ENCODE peak calls at places on chromosomes 13 and 19, in eight cellular contexts. One of them, this sample, is unnamed.

GRCh38 chr19:18159810-18160209 is 6.8 kb downstream of the PIK3R2 start:
- DNase-seq in Peyer's patch: no peak
- DNase-seq in cardiac fibroblast: no peak
- DNase-seq in astrocyte: no peak
- DNase-seq in brain microvascular endothelial cell: no peak
- DNase-seq in tibial artery: no peak
- DNase-seq in GM12865: no peak
- DNase-seq in foreskin fibroblast: no peak
- DNase-seq in this sample: no peak

GRCh38 chr19:53158119-53158656 is 665 bp downstream of the ZNF347 start:
- DNase-seq in Peyer's patch: peak
- DNase-seq in cardiac fibroblast: peak
- DNase-seq in astrocyte: peak
- DNase-seq in brain microvascular endothelial cell: no peak
- DNase-seq in tibial artery: peak
- DNase-seq in GM12865: peak
- DNase-seq in foreskin fibroblast: peak
- DNase-seq in this sample: peak

GRCh38 chr13:35874704-35875103 is 256.5 kb downstream of the DCLK1 start:
- DNase-seq in Peyer's patch: no peak
- DNase-seq in cardiac fibroblast: no peak
- DNase-seq in astrocyte: no peak
- DNase-seq in brain microvascular endothelial cell: no peak
- DNase-seq in tibial artery: no peak
- DNase-seq in GM12865: no peak
- DNase-seq in foreskin fibroblast: no peak
- DNase-seq in this sample: no peak

GRCh38 chr19:49272204-49272603 is 52.8 kb downstream of the SLC6A16 start:
- DNase-seq in Peyer's patch: no peak
- DNase-seq in cardiac fibroblast: peak
- DNase-seq in astrocyte: peak
- DNase-seq in brain microvascular endothelial cell: peak
- DNase-seq in tibial artery: no peak
- DNase-seq in GM12865: no peak
- DNase-seq in foreskin fibroblast: no peak
- DNase-seq in this sample: no peak

GRCh38 chr19:2998642-2999041 is 21.3 kb downstream of the TLE6 start:
- DNase-seq in Peyer's patch: no peak
- DNase-seq in cardiac fibroblast: no peak
- DNase-seq in astrocyte: no peak
- DNase-seq in brain microvascular endothelial cell: no peak
- DNase-seq in tibial artery: no peak
- DNase-seq in GM12865: no peak
- DNase-seq in foreskin fibroblast: no peak
- DNase-seq in this sample: no peak

GRCh38 chr13:68808456-68808855 is 1299.2 kb upstream of the ATXN8OS start:
- DNase-seq in Peyer's patch: no peak
- DNase-seq in cardiac fibroblast: no peak
- DNase-seq in astrocyte: peak
- DNase-seq in brain microvascular endothelial cell: no peak
- DNase-seq in tibial artery: no peak
- DNase-seq in GM12865: no peak
- DNase-seq in foreskin fibroblast: no peak
- DNase-seq in this sample: no peak

GRCh38 chr19:45542234-45542668 is 35.0 kb downstream of the VASP start:
- DNase-seq in Peyer's patch: no peak
- DNase-seq in cardiac fibroblast: no peak
- DNase-seq in astrocyte: no peak
- DNase-seq in brain microvascular endothelial cell: no peak
- DNase-seq in tibial artery: no peak
- DNase-seq in GM12865: no peak
- DNase-seq in foreskin fibroblast: no peak
- DNase-seq in this sample: no peak

GRCh38 chr19:10912619-10913018 is 15.8 kb downstream of the YIPF2 start:
- DNase-seq in Peyer's patch: no peak
- DNase-seq in cardiac fibroblast: no peak
- DNase-seq in astrocyte: no peak
- DNase-seq in brain microvascular endothelial cell: no peak
- DNase-seq in tibial artery: no peak
- DNase-seq in GM12865: no peak
- DNase-seq in foreskin fibroblast: no peak
- DNase-seq in this sample: no peak

GRCh38 chr13:32731576-32731975 is 145.3 kb downstream of the PDS5B start:
- DNase-seq in Peyer's patch: no peak
- DNase-seq in cardiac fibroblast: peak
- DNase-seq in astrocyte: peak
- DNase-seq in brain microvascular endothelial cell: peak
- DNase-seq in tibial artery: no peak
- DNase-seq in GM12865: no peak
- DNase-seq in foreskin fibroblast: peak
- DNase-seq in this sample: no peak

GRCh38 chr19:45601524-45602522 is at the start of gene GPR4:
- DNase-seq in Peyer's patch: no peak
- DNase-seq in cardiac fibroblast: no peak
- DNase-seq in astrocyte: no peak
- DNase-seq in brain microvascular endothelial cell: no peak
- DNase-seq in tibial artery: no peak
- DNase-seq in GM12865: no peak
- DNase-seq in foreskin fibroblast: no peak
- DNase-seq in this sample: no peak

GRCh38 chr13:75628811-75629210 is 7.3 kb upstream of the LMO7 start:
- DNase-seq in Peyer's patch: no peak
- DNase-seq in cardiac fibroblast: no peak
- DNase-seq in astrocyte: no peak
- DNase-seq in brain microvascular endothelial cell: no peak
- DNase-seq in tibial artery: no peak
- DNase-seq in GM12865: no peak
- DNase-seq in foreskin fibroblast: no peak
- DNase-seq in this sample: no peak

GRCh38 chr13:33089311-33089710 is 73.1 kb downstream of the KL start:
- DNase-seq in Peyer's patch: no peak
- DNase-seq in cardiac fibroblast: no peak
- DNase-seq in astrocyte: no peak
- DNase-seq in brain microvascular endothelial cell: no peak
- DNase-seq in tibial artery: no peak
- DNase-seq in GM12865: no peak
- DNase-seq in foreskin fibroblast: no peak
- DNase-seq in this sample: no peak

GRCh38 chr13:76231522-76232167 is 595.5 kb downstream of the LMO7 start:
- DNase-seq in Peyer's patch: no peak
- DNase-seq in cardiac fibroblast: no peak
- DNase-seq in astrocyte: no peak
- DNase-seq in brain microvascular endothelial cell: no peak
- DNase-seq in tibial artery: no peak
- DNase-seq in GM12865: no peak
- DNase-seq in foreskin fibroblast: no peak
- DNase-seq in this sample: no peak

GRCh38 chr13:99407906-99408702 is 93.2 kb upstream of the TM9SF2 start:
- DNase-seq in Peyer's patch: no peak
- DNase-seq in cardiac fibroblast: no peak
- DNase-seq in astrocyte: no peak
- DNase-seq in brain microvascular endothelial cell: no peak
- DNase-seq in tibial artery: peak
- DNase-seq in GM12865: no peak
- DNase-seq in foreskin fibroblast: no peak
- DNase-seq in this sample: no peak

GRCh38 chr13:27290715-27291114 is 20.1 kb downstream of the RASL11A start:
- DNase-seq in Peyer's patch: no peak
- DNase-seq in cardiac fibroblast: no peak
- DNase-seq in astrocyte: no peak
- DNase-seq in brain microvascular endothelial cell: no peak
- DNase-seq in tibial artery: no peak
- DNase-seq in GM12865: no peak
- DNase-seq in foreskin fibroblast: no peak
- DNase-seq in this sample: no peak

GRCh38 chr19:15457701-15458484 is 6.5 kb downstream of the RASAL3 start:
- DNase-seq in Peyer's patch: no peak
- DNase-seq in cardiac fibroblast: peak
- DNase-seq in astrocyte: no peak
- DNase-seq in brain microvascular endothelial cell: no peak
- DNase-seq in tibial artery: no peak
- DNase-seq in GM12865: no peak
- DNase-seq in foreskin fibroblast: no peak
- DNase-seq in this sample: no peak

GRCh38 chr19:5154129-5154798 is 185.4 kb downstream of the KDM4B start:
- DNase-seq in Peyer's patch: peak
- DNase-seq in cardiac fibroblast: peak
- DNase-seq in astrocyte: no peak
- DNase-seq in brain microvascular endothelial cell: no peak
- DNase-seq in tibial artery: peak
- DNase-seq in GM12865: peak
- DNase-seq in foreskin fibroblast: no peak
- DNase-seq in this sample: peak

DNA sequence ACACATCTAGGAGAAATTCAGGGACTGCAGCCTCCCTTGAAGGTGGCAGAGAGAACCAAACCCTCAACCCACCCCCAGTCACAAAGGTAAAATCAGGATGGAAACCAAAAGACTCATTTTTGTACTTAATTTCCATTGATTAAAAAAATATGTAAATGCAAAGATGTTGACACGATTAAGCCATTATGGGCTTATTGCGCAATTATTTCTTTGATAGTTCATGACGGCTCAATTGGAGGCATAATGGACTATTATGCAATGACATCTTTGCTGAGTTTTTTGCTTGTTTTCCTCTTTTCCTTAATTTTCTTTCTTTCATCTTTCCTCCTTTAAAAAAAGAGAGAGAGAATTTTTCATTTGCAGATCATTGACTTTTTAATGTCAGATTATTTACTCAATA is 482.2 kb upstream of the TSHZ3 start:
- DNase-seq in Peyer's patch: no peak
- DNase-seq in cardiac fibroblast: no peak
- DNase-seq in astrocyte: no peak
- DNase-seq in brain microvascular endothelial cell: no peak
- DNase-seq in tibial artery: no peak
- DNase-seq in GM12865: no peak
- DNase-seq in foreskin fibroblast: no peak
- DNase-seq in this sample: no peak
- H3K4me3 ChIP-seq in Peyer's patch: no peak
- H3K4me3 ChIP-seq in cardiac fibroblast: no peak
- H3K4me3 ChIP-seq in astrocyte: no peak
- H3K4me3 ChIP-seq in brain microvascular endothelial cell: no peak
- H3K4me3 ChIP-seq in tibial artery: no peak
- H3K4me3 ChIP-seq in GM12865: no peak
- H3K4me3 ChIP-seq in foreskin fibroblast: no peak
- H3K4me3 ChIP-seq in this sample: no peak

DNA sequence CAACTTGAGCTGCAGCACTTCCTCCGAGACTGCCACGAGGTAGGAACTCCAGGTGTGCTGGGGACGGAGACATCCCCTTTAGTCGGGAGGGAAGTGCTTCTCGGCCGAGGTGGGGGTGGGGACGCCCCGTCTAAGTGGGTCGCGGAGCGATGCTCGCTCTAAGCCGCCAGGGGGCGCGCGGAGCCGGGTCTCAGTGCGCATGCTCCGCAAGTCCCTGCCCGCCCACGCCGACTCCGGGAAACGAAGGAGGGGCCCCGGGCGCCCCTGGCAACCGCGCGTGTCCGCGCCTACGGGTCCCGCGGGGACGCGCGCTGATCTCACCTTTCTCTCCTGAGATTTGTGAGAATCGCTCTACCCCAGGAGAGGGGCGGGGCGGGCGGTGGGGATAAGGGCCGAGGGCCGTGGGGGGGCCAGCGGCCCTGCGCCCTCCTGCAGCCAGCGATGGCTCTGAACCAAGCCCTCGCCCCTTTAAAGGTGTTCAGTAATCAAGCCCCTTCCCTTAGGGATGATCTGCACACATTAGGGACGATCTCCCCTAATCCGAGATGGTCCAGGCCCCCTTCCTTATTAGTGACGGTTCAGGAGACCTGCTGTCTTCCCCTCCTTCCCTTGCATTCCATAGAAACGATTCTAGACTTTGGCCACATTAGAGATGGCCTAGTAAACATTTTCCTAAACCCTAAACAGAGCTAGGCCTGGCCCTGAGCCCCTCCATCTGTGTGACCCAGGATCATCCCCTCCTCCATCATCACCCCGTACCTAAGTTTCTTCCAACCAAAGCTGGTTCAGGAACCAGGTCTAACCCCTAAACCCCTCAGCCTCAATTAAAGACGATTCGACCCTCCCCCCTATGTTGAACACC is 47.3 kb upstream of the SHKBP1 start:
- DNase-seq in Peyer's patch: peak
- DNase-seq in cardiac fibroblast: peak
- DNase-seq in astrocyte: peak
- DNase-seq in brain microvascular endothelial cell: peak
- DNase-seq in tibial artery: peak
- DNase-seq in GM12865: peak
- DNase-seq in foreskin fibroblast: peak
- DNase-seq in this sample: peak
- H3K4me3 ChIP-seq in Peyer's patch: peak
- H3K4me3 ChIP-seq in cardiac fibroblast: peak
- H3K4me3 ChIP-seq in astrocyte: no peak
- H3K4me3 ChIP-seq in brain microvascular endothelial cell: peak
- H3K4me3 ChIP-seq in tibial artery: peak
- H3K4me3 ChIP-seq in GM12865: peak
- H3K4me3 ChIP-seq in foreskin fibroblast: peak
- H3K4me3 ChIP-seq in this sample: peak

GRCh38 chr19:55674459-55674840 is 576 bp upstream of the EPN1 start:
- DNase-seq in Peyer's patch: no peak
- DNase-seq in cardiac fibroblast: no peak
- DNase-seq in astrocyte: no peak
- DNase-seq in brain microvascular endothelial cell: no peak
- DNase-seq in tibial artery: no peak
- DNase-seq in GM12865: no peak
- DNase-seq in foreskin fibroblast: no peak
- DNase-seq in this sample: no peak
- H3K4me3 ChIP-seq in Peyer's patch: peak
- H3K4me3 ChIP-seq in cardiac fibroblast: peak
- H3K4me3 ChIP-seq in astrocyte: peak
- H3K4me3 ChIP-seq in brain microvascular endothelial cell: peak
- H3K4me3 ChIP-seq in tibial artery: peak
- H3K4me3 ChIP-seq in GM12865: peak
- H3K4me3 ChIP-seq in foreskin fibroblast: peak
- H3K4me3 ChIP-seq in this sample: peak

GRCh38 chr19:13024958-13025653 is 29.8 kb downstream of the NFIX start:
- DNase-seq in Peyer's patch: peak
- DNase-seq in cardiac fibroblast: no peak
- DNase-seq in astrocyte: no peak
- DNase-seq in brain microvascular endothelial cell: no peak
- DNase-seq in tibial artery: peak
- DNase-seq in GM12865: no peak
- DNase-seq in foreskin fibroblast: no peak
- DNase-seq in this sample: no peak

GRCh38 chr19:13022111-13022858 is 27.0 kb downstream of the NFIX start:
- DNase-seq in Peyer's patch: no peak
- DNase-seq in cardiac fibroblast: peak
- DNase-seq in astrocyte: peak
- DNase-seq in brain microvascular endothelial cell: peak
- DNase-seq in tibial artery: peak
- DNase-seq in GM12865: peak
- DNase-seq in foreskin fibroblast: peak
- DNase-seq in this sample: no peak

GRCh38 chr19:13022859-13023636 is 27.8 kb downstream of the NFIX start:
- DNase-seq in Peyer's patch: peak
- DNase-seq in cardiac fibroblast: peak
- DNase-seq in astrocyte: peak
- DNase-seq in brain microvascular endothelial cell: peak
- DNase-seq in tibial artery: peak
- DNase-seq in GM12865: peak
- DNase-seq in foreskin fibroblast: peak
- DNase-seq in this sample: no peak

GRCh38 chr19:13024126-13024957 is 29.1 kb downstream of the NFIX start:
- DNase-seq in Peyer's patch: no peak
- DNase-seq in cardiac fibroblast: no peak
- DNase-seq in astrocyte: no peak
- DNase-seq in brain microvascular endothelial cell: no peak
- DNase-seq in tibial artery: no peak
- DNase-seq in GM12865: no peak
- DNase-seq in foreskin fibroblast: no peak
- DNase-seq in this sample: no peak

GRCh38 chr19:13023666-13024065 is 28.4 kb downstream of the NFIX start:
- DNase-seq in Peyer's patch: no peak
- DNase-seq in cardiac fibroblast: no peak
- DNase-seq in astrocyte: no peak
- DNase-seq in brain microvascular endothelial cell: no peak
- DNase-seq in tibial artery: no peak
- DNase-seq in GM12865: no peak
- DNase-seq in foreskin fibroblast: no peak
- DNase-seq in this sample: no peak
- H3K4me3 ChIP-seq in Peyer's patch: peak
- H3K4me3 ChIP-seq in cardiac fibroblast: peak
- H3K4me3 ChIP-seq in astrocyte: peak
- H3K4me3 ChIP-seq in brain microvascular endothelial cell: peak
- H3K4me3 ChIP-seq in tibial artery: peak
- H3K4me3 ChIP-seq in GM12865: peak
- H3K4me3 ChIP-seq in foreskin fibroblast: peak
- H3K4me3 ChIP-seq in this sample: no peak